ENCODE peak calls at places on chromosome 6, in six cellular contexts. J, H, O, M, E and R are unnamed samples. For H3K9me3, the result is how much of the 10 kb centered on the place peaks cover.

GRCh38 chr6:168407842-168408241 is 33.1 kb upstream of the SMOC2 start:
- DNase-seq in H (no peak), E (no peak), J (no peak), M (no peak), O (no peak), R (no peak)

GRCh38 chr6:106444777-106445507 is 84.4 kb downstream of the CRYBG1 start:
- DNase-seq in H (peak), M (peak), J (no peak), E (no peak), O (no peak), R (no peak)

GRCh38 chr6:148535976-148536375 is 193.3 kb downstream of the SASH1 start:
- DNase-seq in J (no peak), O (no peak), E (no peak), M (no peak), H (peak), R (no peak)

GRCh38 chr6:91366781-91367180 is 779.9 kb upstream of the MAP3K7 start:
- DNase-seq in E (no peak), H (no peak), M (no peak), J (no peak), O (no peak), R (no peak)

GRCh38 chr6:79719248-79719975 is 88.3 kb downstream of the SH3BGRL2 start:
- DNase-seq in E (no peak), M (no peak), O (no peak), J (no peak), H (peak), R (no peak)

GRCh38 chr6:153131037-153131981 is at the start of gene RGS17:
- DNase-seq in J (no peak), M (no peak), E (no peak), H (peak), O (peak), R (no peak)

GRCh38 chr6:151294561-151295101 is 54.9 kb downstream of the AKAP12 start:
- DNase-seq in O (no peak), M (no peak), J (no peak), H (no peak), E (no peak), R (no peak)

GRCh38 chr6:80607814-80608391 is 501.4 kb downstream of the BCKDHB start:
- DNase-seq in H (peak), E (no peak), O (no peak), J (no peak), M (no peak), R (no peak)

GRCh38 chr6:128511518-128511917 is 8.9 kb downstream of the PTPRK start:
- DNase-seq in J (no peak), M (no peak), O (no peak), E (no peak), H (peak), R (no peak)

GRCh38 chr6:27778625-27779417 is 133.4 kb downstream of the OR2B2 start:
- DNase-seq in M (no peak), J (no peak), E (no peak), O (no peak), H (no peak), R (no peak)

GRCh38 chr6:57303931-57304681 is 13.3 kb upstream of the PRIM2 start:
- DNase-seq in O (no peak), H (peak), M (no peak), E (no peak), J (no peak), R (no peak)

DNA sequence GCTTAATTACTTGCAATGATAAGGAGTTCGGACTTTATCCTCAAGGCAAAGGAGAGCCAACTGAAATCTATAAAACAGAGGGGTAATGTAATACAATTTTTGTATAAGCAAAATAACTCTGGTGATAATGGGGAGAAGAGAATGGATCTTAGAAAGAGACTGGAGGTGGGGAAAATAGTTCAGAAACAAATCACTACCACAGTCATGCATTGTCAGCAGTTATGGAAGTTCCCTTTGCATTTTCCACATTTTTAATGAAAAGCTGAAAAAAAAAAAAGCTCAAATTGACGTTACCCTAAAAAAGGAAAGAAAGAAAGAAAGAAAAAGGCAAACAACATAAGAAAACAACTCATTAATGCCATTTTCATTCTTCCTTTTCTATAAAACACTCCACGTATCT is 337.6 kb upstream of the HSF2 start:
- DNase-seq in O (no peak), H (no peak), E (no peak), M (no peak), J (no peak), R (no peak)
- H3K9me3 ChIP-seq in O (under half), H (under half), E (under half), M (under half), J (under half), R (under half)

GRCh38 chr6:157584036-157584435 is 203.0 kb downstream of the ZDHHC14 start:
- DNase-seq in J (no peak), O (no peak), H (no peak), E (no peak), M (no peak), R (no peak)

GRCh38 chr6:157575436-157576145 is 194.6 kb downstream of the ZDHHC14 start:
- DNase-seq in J (no peak), M (no peak), E (no peak), O (no peak), H (no peak), R (no peak)

GRCh38 chr6:157576621-157577390 is 195.8 kb downstream of the ZDHHC14 start:
- DNase-seq in J (no peak), M (no peak), O (no peak), H (no peak), E (no peak), R (no peak)

GRCh38 chr6:157574851-157575424 is 193.9 kb downstream of the ZDHHC14 start:
- DNase-seq in M (peak), J (no peak), O (no peak), H (no peak), E (no peak), R (no peak)

DNA sequence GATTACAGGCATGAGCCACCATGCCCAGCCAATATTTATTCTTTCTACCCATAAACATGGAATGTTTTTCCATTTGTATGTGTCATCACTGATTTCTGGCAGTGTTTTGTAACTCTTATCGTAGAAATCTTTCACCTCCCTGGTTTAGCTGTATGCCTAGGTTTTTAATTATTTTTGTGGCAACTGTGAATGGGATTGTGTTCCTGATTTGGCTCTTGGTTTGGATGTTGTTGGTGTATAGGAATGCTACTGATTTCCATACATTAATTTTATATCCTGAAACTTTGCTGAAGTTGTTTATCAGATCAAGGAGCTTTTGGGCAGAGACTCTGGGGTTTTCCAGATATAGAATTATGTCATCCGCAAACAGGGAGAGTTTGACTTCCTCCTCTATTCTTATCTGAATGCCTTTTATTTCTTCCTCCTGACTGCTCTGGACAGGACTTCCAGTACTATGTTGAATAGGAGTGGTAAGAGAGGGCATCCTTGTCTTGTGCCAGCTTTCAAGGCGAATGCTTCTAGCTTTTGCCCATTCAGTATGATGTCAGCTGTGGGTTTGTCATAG is 198.6 kb downstream of the ZDHHC14 start:
- DNase-seq in E (no peak), O (no peak), J (no peak), M (no peak), H (peak), R (no peak)
- H3K9me3 ChIP-seq in E (under half), O (under half), J (under half), M (under half), H (under half), R (under half)

GRCh38 chr6:169469028-169469427 is 215.4 kb upstream of the THBS2 start:
- DNase-seq in M (no peak), H (no peak), O (no peak), J (no peak), E (no peak), R (no peak)

GRCh38 chr6:169473663-169474062 is 220.0 kb upstream of the THBS2 start:
- DNase-seq in O (no peak), E (no peak), H (no peak), J (no peak), M (no peak), R (no peak)

GRCh38 chr6:169474362-169474761 is 220.7 kb upstream of the THBS2 start:
- DNase-seq in O (no peak), H (no peak), E (no peak), J (no peak), M (no peak), R (no peak)

GRCh38 chr6:169472786-169473416 is 219.3 kb upstream of the THBS2 start:
- DNase-seq in O (no peak), E (no peak), J (no peak), H (no peak), M (no peak), R (no peak)

DNA sequence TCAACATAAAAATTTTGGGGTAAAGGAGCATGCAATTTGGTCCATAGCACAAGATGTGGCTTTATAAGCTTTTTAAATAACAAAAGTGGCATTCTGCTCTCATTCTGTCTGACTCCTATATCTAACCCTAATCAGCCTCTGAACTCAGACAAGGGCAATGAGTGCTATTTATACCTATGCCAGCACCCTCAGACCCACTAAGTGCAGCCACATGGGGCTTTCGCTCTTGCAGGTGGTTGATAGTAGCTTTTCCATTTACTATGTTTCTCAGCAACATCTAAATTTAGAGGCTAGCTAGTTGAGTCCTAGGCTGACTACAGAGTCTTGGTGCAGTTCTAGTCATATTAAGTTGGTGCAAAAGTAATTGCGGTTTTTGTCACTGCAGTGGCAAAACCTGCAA is 217.1 kb upstream of the THBS2 start:
- DNase-seq in E (no peak), J (no peak), O (no peak), H (no peak), M (no peak), R (no peak)
- H3K9me3 ChIP-seq in E (under half), J (under half), O (under half), H (under half), M (under half), R (under half)

DNA sequence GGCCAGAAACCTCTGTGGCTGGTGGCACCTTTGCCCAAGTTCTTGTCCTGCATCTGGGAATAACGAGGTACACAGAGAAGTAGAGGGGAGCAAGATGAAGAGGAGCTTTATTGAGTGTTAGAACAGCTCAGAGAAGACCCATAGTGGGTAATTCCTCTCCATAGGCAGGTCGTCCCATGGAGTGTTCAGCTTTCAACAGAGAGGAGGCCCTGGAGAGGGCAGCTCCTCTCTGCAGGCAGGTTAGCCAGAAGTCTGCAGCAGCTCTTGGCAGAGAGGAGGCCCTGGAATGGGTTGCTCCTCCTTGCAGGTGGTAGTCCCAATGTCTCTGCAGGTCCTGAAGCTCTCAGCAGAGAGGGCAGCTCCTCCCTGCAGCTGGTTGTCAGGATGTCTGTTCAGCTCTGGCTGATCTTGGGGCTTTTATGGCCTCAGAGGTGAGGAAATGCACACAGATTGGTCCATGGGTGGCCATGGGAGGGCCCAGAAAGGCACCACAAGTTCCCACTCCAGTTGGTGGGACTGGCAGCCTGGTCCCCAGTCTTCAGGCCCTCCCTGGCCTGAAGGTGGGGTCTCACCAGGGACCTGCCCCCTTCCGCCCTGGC is 89.0 kb downstream of the IPCEF1 start:
- DNase-seq in M (no peak), H (no peak), J (peak), O (no peak), E (no peak), R (no peak)
- H3K9me3 ChIP-seq in M (under half), H (under half), J (under half), O (under half), E (under half), R (under half)